ENCODE peak calls at places on chromosomes 3 and 15, in seven cellular contexts. Q, S, W, J, T, L and G are unnamed samples.

GRCh38 chr3:5022187-5022965 is 43.1 kb downstream of the BHLHE40 start:
- DNase-seq in Q (peak), S (no peak), W (no peak), J (no peak), T (no peak), L (no peak), G (no peak)

GRCh38 chr3:89571298-89571697 is 463.9 kb downstream of the EPHA3 start:
- DNase-seq in Q (no peak), S (no peak), W (no peak), J (no peak), T (no peak), L (no peak), G (no peak)

GRCh38 chr15:41816788-41817187 is 11.1 kb upstream of the JMJD7 start:
- DNase-seq in Q (no peak), S (no peak), W (no peak), J (no peak), T (no peak), L (no peak), G (no peak)

GRCh38 chr3:63279000-63279366 is 875 bp downstream of the SYNPR start:
- DNase-seq in Q (no peak), S (no peak), W (peak), J (no peak), T (no peak), L (no peak), G (no peak)

GRCh38 chr3:163335429-163335828 is 1742.9 kb downstream of the SI start:
- DNase-seq in Q (no peak), S (no peak), W (peak), J (no peak), T (no peak), L (no peak), G (no peak)

GRCh38 chr3:42473083-42473932 is 29.1 kb upstream of the VIPR1 start:
- DNase-seq in Q (peak), S (no peak), W (no peak), J (no peak), T (peak), L (no peak), G (no peak)

GRCh38 chr3:161851941-161852566 is 355.4 kb downstream of the OTOL1 start:
- DNase-seq in Q (peak), S (no peak), W (peak), J (peak), T (peak), L (peak), G (peak)

GRCh38 chr3:170419301-170420087 is 826 bp downstream of the CLDN11 start:
- DNase-seq in Q (no peak), S (no peak), W (peak), J (peak), T (no peak), L (peak), G (no peak)

GRCh38 chr3:105118905-105119304 is 247.8 kb upstream of the ALCAM start:
- DNase-seq in Q (peak), S (no peak), W (no peak), J (no peak), T (peak), L (no peak), G (no peak)

GRCh38 chr3:122623430-122623829 is 46.0 kb downstream of the PARP15 start:
- DNase-seq in Q (no peak), S (no peak), W (no peak), J (no peak), T (no peak), L (no peak), G (no peak)

GRCh38 chr15:70523634-70524033 is 239.7 kb downstream of the UACA start:
- DNase-seq in Q (no peak), S (no peak), W (no peak), J (no peak), T (no peak), L (no peak), G (peak)

GRCh38 chr3:48432411-48433371 is 2.8 kb upstream of the PLXNB1 start:
- DNase-seq in Q (peak), S (no peak), W (peak), J (no peak), T (no peak), L (no peak), G (no peak)

GRCh38 chr3:141876891-141877561 is 583 bp downstream of the ATP1B3 start:
- DNase-seq in Q (peak), S (peak), W (peak), J (peak), T (peak), L (peak), G (peak)

GRCh38 chr3:58432905-58433304 is 727 bp downstream of the PDHB start:
- DNase-seq in Q (no peak), S (no peak), W (no peak), J (no peak), T (no peak), L (no peak), G (no peak)

GRCh38 chr3:107421170-107421792 is 44.0 kb downstream of the CCDC54 start:
- DNase-seq in Q (peak), S (peak), W (peak), J (peak), T (peak), L (peak), G (no peak)

GRCh38 chr15:43134157-43134637 is 811 bp downstream of the TMEM62 start:
- DNase-seq in Q (peak), S (peak), W (peak), J (no peak), T (no peak), L (peak), G (no peak)

GRCh38 chr3:39433642-39434041 is 27.1 kb downstream of the RPSA start:
- DNase-seq in Q (no peak), S (no peak), W (no peak), J (no peak), T (peak), L (no peak), G (no peak)

GRCh38 chr3:196941846-196942225 is 492 bp downstream of the NCBP2 start:
- DNase-seq in Q (peak), S (no peak), W (peak), J (no peak), T (no peak), L (peak), G (peak)

GRCh38 chr3:30693470-30694120 is 87.2 kb downstream of the TGFBR2 start:
- DNase-seq in Q (peak), S (peak), W (peak), J (peak), T (peak), L (peak), G (no peak)

GRCh38 chr3:12629560-12629959 is 34.4 kb downstream of the RAF1 start:
- DNase-seq in Q (no peak), S (no peak), W (no peak), J (no peak), T (peak), L (no peak), G (no peak)

GRCh38 chr3:158918008-158918407 is 116.2 kb downstream of the MFSD1 start:
- DNase-seq in Q (peak), S (no peak), W (peak), J (peak), T (peak), L (peak), G (no peak)

GRCh38 chr3:133548090-133548489 is 25.4 kb upstream of the CDV3 start:
- DNase-seq in Q (no peak), S (no peak), W (no peak), J (no peak), T (no peak), L (no peak), G (no peak)

GRCh38 chr15:42725331-42725903 is 11.5 kb downstream of the CDAN1 start:
- DNase-seq in Q (no peak), S (no peak), W (no peak), J (no peak), T (no peak), L (no peak), G (no peak)

GRCh38 chr15:80058851-80059785 is at the start of gene ZFAND6:
- DNase-seq in Q (peak), S (peak), W (peak), J (peak), T (peak), L (peak), G (peak)

GRCh38 chr3:134039161-134039862 is 9.6 kb upstream of the SLCO2A1 start:
- DNase-seq in Q (peak), S (no peak), W (peak), J (no peak), T (no peak), L (no peak), G (no peak)

GRCh38 chr15:71386448-71387236 is 271.4 kb downstream of the THSD4 start:
- DNase-seq in Q (no peak), S (no peak), W (peak), J (no peak), T (no peak), L (peak), G (no peak)

GRCh38 chr3:45890405-45890804 is 4.1 kb downstream of the CCR9 start:
- DNase-seq in Q (peak), S (no peak), W (no peak), J (no peak), T (peak), L (no peak), G (no peak)

GRCh38 chr3:121072128-121072527 is 164.1 kb downstream of the STXBP5L start:
- DNase-seq in Q (no peak), S (no peak), W (no peak), J (no peak), T (no peak), L (peak), G (no peak)

GRCh38 chr3:119240582-119241434 is at the start of gene B4GALT4:
- DNase-seq in Q (peak), S (peak), W (peak), J (peak), T (peak), L (peak), G (peak)

GRCh38 chr3:5092018-5092417 is 30.1 kb upstream of the ARL8B start:
- DNase-seq in Q (peak), S (no peak), W (no peak), J (no peak), T (no peak), L (no peak), G (no peak)

GRCh38 chr15:43922021-43922420 is 95.2 kb downstream of the WDR76 start:
- DNase-seq in Q (peak), S (no peak), W (no peak), J (no peak), T (peak), L (no peak), G (no peak)